ENCODE peak calls at places on chromosomes 13 and 19, in nine cellular contexts. W is uterus; S is breast epithelium; C is neuronal stem cell; X is heart left ventricle; G is iPS DF 6.9; P is CD4-positive, alpha-beta T cell; D is brain microvascular endothelial cell; J is stomach. V is an unnamed sample.

GRCh38 chr13:93227906-93228801 is 1.5 kb downstream of the GPC6 start:
- DNase-seq in W (peak; percentile 51), S (no peak), C (peak; percentile 89), X (peak; percentile 48), G (no peak), P (no peak), D (peak; percentile 81), J (peak; percentile 28), V (peak; percentile 59)

GRCh38 chr13:39119422-39119821 is 81.2 kb downstream of the NHLRC3 start:
- DNase-seq in W (no peak), S (no peak), C (no peak), X (no peak), G (no peak), P (no peak), D (no peak), J (no peak), V (no peak)

GRCh38 chr19:21586341-21587116 is 81.1 kb downstream of the ZNF429 start:
- DNase-seq in W (no peak), S (no peak), C (no peak), X (peak; percentile 33), G (no peak), P (no peak), D (no peak), J (peak; percentile 38), V (no peak)

GRCh38 chr13:98690348-98691041 is 62.0 kb downstream of the SLC15A1 start:
- DNase-seq in W (no peak), S (no peak), C (no peak), X (no peak), G (no peak), P (no peak), D (no peak), J (no peak), V (no peak)

GRCh38 chr13:51494151-51494550 is 41.3 kb upstream of the INTS6 start:
- DNase-seq in W (no peak), S (no peak), C (no peak), X (no peak), G (no peak), P (no peak), D (peak; percentile 16), J (no peak), V (no peak)

GRCh38 chr19:33493401-33494275 is 28.0 kb downstream of the PEPD start:
- DNase-seq in W (no peak), S (no peak), C (no peak), X (no peak), G (no peak), P (no peak), D (no peak), J (no peak), V (no peak)

GRCh38 chr19:6161271-6161850 is 25.9 kb downstream of the ACSBG2 start:
- DNase-seq in W (peak; percentile 17), S (no peak), C (no peak), X (peak; percentile 64), G (no peak), P (no peak), D (no peak), J (no peak), V (no peak)

GRCh38 chr13:81726037-81726726 is 1385.3 kb upstream of the SPRY2 start:
- DNase-seq in W (no peak), S (no peak), C (no peak), X (no peak), G (no peak), P (no peak), D (no peak), J (no peak), V (peak; percentile 10)

GRCh38 chr13:46354143-46355087 is 32.6 kb downstream of the RUBCNL start:
- DNase-seq in W (no peak), S (no peak), C (no peak), X (no peak), G (no peak), P (no peak), D (peak; percentile 95), J (no peak), V (no peak)

GRCh38 chr13:86725105-86725504 is 925.9 kb upstream of the SLITRK6 start:
- DNase-seq in W (no peak), S (no peak), C (no peak), X (no peak), G (peak; percentile 7), P (no peak), D (no peak), J (no peak), V (no peak)

GRCh38 chr13:98442391-98443230 is 134.3 kb downstream of the STK24 start:
- DNase-seq in W (no peak), S (no peak), C (no peak), X (no peak), G (no peak), P (no peak), D (no peak), J (no peak), V (no peak)

GRCh38 chr19:53772943-53773342 is 51.2 kb downstream of the NLRP12 start:
- DNase-seq in W (peak; percentile 17), S (peak; percentile 21), C (peak; percentile 61), X (no peak), G (peak; percentile 81), P (peak; percentile 18), D (peak; percentile 70), J (peak; percentile 44), V (no peak)

GRCh38 chr13:38606697-38607096 is 80.2 kb upstream of the FREM2 start:
- DNase-seq in W (no peak), S (no peak), C (no peak), X (no peak), G (no peak), P (no peak), D (no peak), J (no peak), V (no peak)

GRCh38 chr19:38990949-38991697 is 15.6 kb upstream of the FBXO17 start:
- DNase-seq in W (no peak), S (no peak), C (no peak), X (no peak), G (no peak), P (no peak), D (no peak), J (no peak), V (no peak)

GRCh38 chr13:114134111-114134943 is 1.9 kb upstream of the RASA3 start:
- DNase-seq in W (no peak), S (no peak), C (no peak), X (peak; percentile 23), G (no peak), P (no peak), D (no peak), J (no peak), V (no peak)

DNA sequence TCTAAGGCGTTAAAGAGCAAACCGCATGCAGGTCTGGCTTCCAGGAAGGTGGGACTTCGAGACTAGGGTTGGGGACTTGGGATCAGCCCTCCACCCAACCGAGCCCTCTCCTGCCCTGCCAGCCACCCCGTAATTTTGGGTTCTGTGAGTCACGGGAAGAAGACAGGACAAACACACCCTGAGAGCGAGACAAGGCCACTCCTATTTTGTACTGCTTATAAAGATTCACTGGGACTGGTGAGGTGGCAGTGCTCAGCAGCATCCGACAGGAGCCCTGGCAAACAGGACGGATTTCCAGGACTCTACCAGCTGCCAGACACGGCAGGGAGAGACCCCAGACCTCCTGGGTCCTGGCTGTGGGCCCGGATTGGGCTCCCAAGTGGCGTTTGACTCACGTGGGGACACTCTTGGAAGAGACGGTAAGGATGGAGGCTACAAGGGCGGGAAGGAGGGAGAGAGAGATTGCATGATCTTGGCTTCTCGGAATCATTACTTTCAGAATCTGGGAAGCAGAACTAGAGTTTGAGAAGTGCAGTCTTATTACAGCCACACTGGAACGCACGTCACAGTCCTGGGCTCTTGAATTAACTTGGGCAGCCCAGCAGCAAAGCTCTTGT is at the start of gene C5AR2:
- DNase-seq in W (no peak), S (no peak), C (no peak), X (no peak), G (no peak), P (no peak), D (no peak), J (no peak), V (no peak)
- H3K27ac ChIP-seq in W (no peak within 1 kb of the TSS), S (peak within 1 kb of the TSS; percentile 76), C (no peak within 1 kb of the TSS), X (peak within 1 kb of the TSS; percentile 37), G (no peak within 1 kb of the TSS), P (no peak within 1 kb of the TSS), D (peak within 1 kb of the TSS; percentile 69), J (no peak within 1 kb of the TSS), V (peak within 1 kb of the TSS; percentile 24)

DNA sequence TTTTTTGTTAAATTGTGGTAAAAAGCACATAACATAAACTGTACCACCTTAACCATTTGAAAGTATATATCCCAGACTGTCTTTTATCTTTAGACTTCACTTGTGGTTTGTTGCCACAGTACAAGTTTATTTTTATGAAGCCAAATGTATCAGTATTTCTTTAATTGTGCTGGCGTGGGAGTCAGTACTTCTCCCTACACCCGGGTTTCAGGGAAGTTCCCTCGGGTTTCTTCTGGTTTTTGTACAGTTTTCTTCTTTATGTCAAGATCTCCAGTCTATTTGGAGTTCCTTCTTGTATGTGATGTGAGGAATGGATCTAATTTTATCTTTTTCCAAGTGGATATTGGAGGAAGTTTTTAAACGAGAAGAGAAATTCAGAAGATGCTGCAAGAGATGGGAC is 20.5 kb downstream of the CCDC8 start:
- DNase-seq in W (no peak), S (no peak), C (no peak), X (no peak), G (no peak), P (no peak), D (no peak), J (no peak), V (no peak)
- H3K27ac ChIP-seq in W (peak overlapping the region; percentile 40), S (peak overlapping the region; percentile 65), C (no peak overlapping the region), X (no peak overlapping the region), G (no peak overlapping the region), P (no peak overlapping the region), D (no peak overlapping the region), J (no peak overlapping the region), V (no peak overlapping the region)

GRCh38 chr19:43760941-43761340 is 6.2 kb upstream of the SMG9 start:
- DNase-seq in W (no peak), S (no peak), C (no peak), X (no peak), G (no peak), P (no peak), D (peak; percentile 59), J (no peak), V (no peak)
- H3K27ac ChIP-seq in W (no peak overlapping the region), S (no peak overlapping the region), C (no peak overlapping the region), X (no peak overlapping the region), G (no peak overlapping the region), P (no peak overlapping the region), D (no peak overlapping the region), J (no peak overlapping the region), V (no peak overlapping the region)

GRCh38 chr19:46372901-46373572 is 26.1 kb downstream of the PPP5C start:
- DNase-seq in W (no peak), S (no peak), C (peak; percentile 11), X (no peak), G (peak; percentile 41), P (no peak), D (peak; percentile 18), J (no peak), V (peak; percentile 43)

GRCh38 chr19:46369817-46370216 is 22.9 kb downstream of the PPP5C start:
- DNase-seq in W (no peak), S (no peak), C (no peak), X (no peak), G (no peak), P (no peak), D (no peak), J (no peak), V (no peak)

GRCh38 chr19:46368116-46368515 is 21.2 kb downstream of the PPP5C start:
- DNase-seq in W (no peak), S (no peak), C (no peak), X (no peak), G (no peak), P (no peak), D (no peak), J (no peak), V (no peak)

GRCh38 chr19:46373573-46374359 is 26.9 kb downstream of the PPP5C start:
- DNase-seq in W (peak; percentile 54), S (peak; percentile 98), C (peak; percentile 20), X (peak; percentile 90), G (no peak), P (no peak), D (peak; percentile 68), J (peak; percentile 99), V (peak; percentile 46)

GRCh38 chr19:46371371-46371901 is 24.5 kb downstream of the PPP5C start:
- DNase-seq in W (no peak), S (no peak), C (no peak), X (no peak), G (no peak), P (no peak), D (no peak), J (no peak), V (no peak)
- H3K27ac ChIP-seq in W (no peak overlapping the region), S (peak overlapping the region; percentile 78), C (no peak overlapping the region), X (no peak overlapping the region), G (no peak overlapping the region), P (no peak overlapping the region), D (no peak overlapping the region), J (no peak overlapping the region), V (no peak overlapping the region)